ENCODE peak calls at places on chromosomes 11 and 22, in nine cellular contexts. W, M, E, D, R, L, C, K and J are unnamed samples.

GRCh38 chr11:108774037-108774436 is 109.2 kb downstream of the DDX10 start:
- DNase-seq in L (no peak), K (no peak), M (no peak), D (no peak), E (no peak), C (no peak), R (no peak), W (no peak), J (no peak)

GRCh38 chr11:61532136-61533038 is 23.8 kb downstream of the LRRC10B start:
- DNase-seq in M (peak; percentile 15), R (no peak), E (no peak), C (no peak), D (peak; percentile 45), L (no peak), W (peak; percentile 20), K (peak; percentile 45), J (no peak)

GRCh38 chr11:62010935-62011528 is 43.6 kb upstream of the FTH1 start:
- DNase-seq in M (no peak), D (no peak), E (no peak), C (no peak), R (no peak), W (no peak), L (no peak), K (no peak), J (no peak)

GRCh38 chr11:68960299-68961071 is 20.3 kb downstream of the MRGPRD start:
- DNase-seq in E (peak; percentile 34), R (no peak), D (no peak), C (no peak), M (no peak), L (no peak), K (no peak), W (no peak), J (no peak)

GRCh38 chr11:1342946-1343345 is 33.5 kb upstream of the TOLLIP start:
- DNase-seq in L (no peak), M (no peak), D (no peak), C (no peak), K (no peak), R (no peak), W (no peak), E (no peak), J (no peak)

GRCh38 chr11:76156971-76157427 is 49.3 kb downstream of the WNT11 start:
- DNase-seq in R (no peak), E (peak; percentile 25), W (no peak), K (no peak), L (no peak), M (no peak), C (no peak), D (no peak), J (no peak)

GRCh38 chr11:70644343-70645060 is 246.2 kb downstream of the CTTN start:
- DNase-seq in K (no peak), E (no peak), W (no peak), D (no peak), R (no peak), C (no peak), L (no peak), M (no peak), J (no peak)

GRCh38 chr11:22037505-22037904 is 155.4 kb upstream of the ANO5 start:
- DNase-seq in R (no peak), K (no peak), E (no peak), L (no peak), W (no peak), C (no peak), M (no peak), D (no peak), J (no peak)

GRCh38 chr11:78339945-78340344 is 77.7 kb downstream of the GAB2 start:
- DNase-seq in M (no peak), R (no peak), L (no peak), E (no peak), W (no peak), C (no peak), D (no peak), K (no peak), J (no peak)

GRCh38 chr11:73219396-73220285 is 1.6 kb downstream of the P2RY2 start:
- DNase-seq in E (peak; percentile 43), C (no peak), D (no peak), R (no peak), M (no peak), K (no peak), L (no peak), W (no peak), J (no peak)

GRCh38 chr11:118623291-118623655 is 15.9 kb downstream of the PHLDB1 start:
- DNase-seq in D (no peak), W (no peak), L (no peak), R (no peak), E (peak; percentile 43), M (no peak), C (peak; percentile 69), K (peak; percentile 48), J (no peak)

GRCh38 chr22:27401321-27401720 is 400.2 kb downstream of the MN1 start:
- DNase-seq in M (no peak), R (no peak), E (no peak), W (no peak), L (no peak), K (no peak), C (no peak), D (no peak), J (no peak)

GRCh38 chr11:69297225-69297925 is 3.4 kb downstream of the MYEOV start:
- DNase-seq in D (peak; percentile 81), E (peak; percentile 92), M (peak; percentile 48), L (peak; percentile 94), C (peak; percentile 100), K (peak; percentile 100), R (peak; percentile 97), W (peak; percentile 99), J (peak; percentile 73)

GRCh38 chr11:75346912-75347647 is 4.4 kb downstream of the ARRB1 start:
- DNase-seq in M (no peak), E (peak; percentile 53), C (peak; percentile 60), L (peak; percentile 51), D (no peak), R (no peak), W (peak; percentile 42), K (peak; percentile 28), J (no peak)

GRCh38 chr11:78622666-78623065 is 48.0 kb upstream of the NARS2 start:
- DNase-seq in W (no peak), K (no peak), C (no peak), L (no peak), M (no peak), D (no peak), E (no peak), R (no peak), J (no peak)

GRCh38 chr22:39534092-39534506 is 1.6 kb upstream of the RPS19BP1 start:
- DNase-seq in D (no peak), E (no peak), R (no peak), M (no peak), K (no peak), W (no peak), C (no peak), L (no peak), J (no peak)

GRCh38 chr11:107705027-107705426 is 6.8 kb downstream of the SLN start:
- DNase-seq in D (no peak), C (peak; percentile 97), R (no peak), M (no peak), E (no peak), L (no peak), K (peak; percentile 96), W (peak; percentile 96), J (no peak)

GRCh38 chr22:28369849-28370248 is 309.8 kb downstream of the TTC28 start:
- DNase-seq in E (no peak), M (no peak), L (no peak), C (no peak), K (no peak), D (no peak), R (no peak), W (no peak), J (no peak)

GRCh38 chr11:34844466-34845112 is 71.6 kb downstream of the APIP start:
- DNase-seq in M (no peak), R (no peak), L (no peak), K (no peak), D (no peak), E (no peak), W (no peak), C (no peak), J (no peak)

GRCh38 chr22:38729946-38730345 is 24.2 kb downstream of the GTPBP1 start:
- DNase-seq in C (no peak), R (no peak), D (no peak), W (no peak), M (no peak), L (no peak), K (no peak), E (no peak), J (no peak)

GRCh38 chr11:87290304-87290922 is 252.7 kb downstream of the TMEM135 start:
- DNase-seq in K (peak; percentile 75), L (no peak), W (peak; percentile 52), E (no peak), C (peak; percentile 45), D (no peak), R (peak; percentile 38), M (no peak), J (no peak)

GRCh38 chr11:63017306-63017974 is 1.8 kb upstream of the SLC22A8 start:
- DNase-seq in M (no peak), D (no peak), C (peak; percentile 3), W (no peak), E (no peak), R (no peak), K (no peak), L (no peak), J (no peak)

GRCh38 chr11:100769165-100769564 is 82.1 kb downstream of the ARHGAP42 start:
- DNase-seq in W (no peak), M (no peak), C (peak; percentile 9), E (no peak), R (no peak), K (no peak), D (no peak), L (no peak), J (no peak)

GRCh38 chr11:5547982-5548381 is 358 bp downstream of the OR52H1 start:
- DNase-seq in E (no peak), C (no peak), M (no peak), R (no peak), D (no peak), K (no peak), L (no peak), W (no peak), J (no peak)

GRCh38 chr11:32224580-32224979 is 133.7 kb downstream of the RCN1 start:
- DNase-seq in C (no peak), L (no peak), M (no peak), W (no peak), K (no peak), R (no peak), E (no peak), D (no peak), J (no peak)

GRCh38 chr22:23862103-23862502 is 4.4 kb downstream of the SLC2A11 start:
- DNase-seq in E (no peak), W (peak; percentile 50), R (peak; percentile 32), K (peak; percentile 62), M (peak; percentile 7), C (peak; percentile 36), D (peak; percentile 17), L (no peak), J (no peak)

GRCh38 chr11:110362916-110363574 is 66.6 kb upstream of the RDX start:
- DNase-seq in W (no peak), L (no peak), D (no peak), E (no peak), M (no peak), K (peak; percentile 28), R (peak; percentile 34), C (no peak), J (no peak)

GRCh38 chr22:25039754-25040153 is 87.2 kb downstream of the KIAA1671 start:
- DNase-seq in W (no peak), M (no peak), L (no peak), R (no peak), C (no peak), D (no peak), K (no peak), E (no peak), J (no peak)